ENCODE peak calls at places on chromosomes 1 and 21, in five cellular contexts. C is neural progenitor cell, Y is left ventricle myocardium inferior, R is astrocyte, V is uterus. I is an unnamed sample.
A peak's percentile ranks its signal among the peaks of the same experiment; 100 is the strongest.

GRCh38 chr21:27275294-27275927 is 308.5 kb upstream of the ADAMTS5 start:
- DNase-seq in R (peak; percentile 66), V (no peak), C (no peak), Y (no peak), I (no peak)

GRCh38 chr1:36876990-36877389 is 157.3 kb downstream of the GRIK3 start:
- DNase-seq in R (no peak), V (no peak), Y (no peak), C (no peak), I (no peak)

GRCh38 chr21:27192286-27192685 is 225.4 kb upstream of the ADAMTS5 start:
- DNase-seq in Y (no peak), V (no peak), C (no peak), R (no peak), I (no peak)

GRCh38 chr1:39852876-39853275 is 30.4 kb downstream of the TRIT1 start:
- DNase-seq in V (no peak), C (no peak), R (no peak), Y (no peak), I (no peak)

GRCh38 chr1:172699111-172699510 is 40.2 kb downstream of the FASLG start:
- DNase-seq in C (no peak), Y (no peak), V (no peak), R (peak; percentile 63), I (no peak)

GRCh38 chr1:219339466-219339865 is 165.8 kb downstream of the LYPLAL1 start:
- DNase-seq in V (no peak), R (peak; percentile 47), Y (no peak), C (no peak), I (no peak)

GRCh38 chr1:245462161-245462560 is 307.4 kb downstream of the KIF26B start:
- DNase-seq in V (no peak), R (no peak), Y (no peak), C (no peak), I (no peak)

GRCh38 chr1:228471762-228472398 is 15.3 kb upstream of the RNF187 start:
- DNase-seq in V (no peak), C (peak; percentile 67), R (no peak), Y (no peak), I (no peak)

GRCh38 chr1:48725331-48725730 is 51.4 kb downstream of the BEND5 start:
- DNase-seq in V (no peak), R (peak; percentile 28), Y (no peak), C (no peak), I (no peak)

GRCh38 chr1:163761898-163762297 is 440.1 kb downstream of the NUF2 start:
- DNase-seq in R (no peak), C (no peak), Y (no peak), V (no peak), I (no peak)

GRCh38 chr1:218384576-218384975 is 39.4 kb downstream of the TGFB2 start:
- DNase-seq in R (peak; percentile 70), Y (no peak), C (no peak), V (no peak), I (no peak)

GRCh38 chr21:31258073-31258472 is 86.0 kb downstream of the TIAM1 start:
- DNase-seq in C (no peak), R (no peak), Y (no peak), V (no peak), I (no peak)

GRCh38 chr1:15848929-15849774 is 1.6 kb downstream of the SPEN start:
- DNase-seq in R (peak; percentile 73), V (peak; percentile 83), C (peak; percentile 92), Y (peak; percentile 83), I (peak; percentile 83)

GRCh38 chr1:150233359-150234308 is 2.3 kb downstream of the ANP32E start:
- DNase-seq in C (peak; percentile 2), Y (no peak), V (peak; percentile 50), R (no peak), I (peak; percentile 39)

GRCh38 chr1:211323156-211324063 is 3.2 kb upstream of the TRAF5 start:
- DNase-seq in R (no peak), V (no peak), C (peak; percentile 77), Y (no peak), I (no peak)

GRCh38 chr1:111204211-111204883 is 3.9 kb upstream of the DENND2D start:
- DNase-seq in R (no peak), Y (peak; percentile 35), C (no peak), V (no peak), I (peak; percentile 84)

GRCh38 chr1:209618756-209619420 is 33.3 kb downstream of the LAMB3 start:
- DNase-seq in R (no peak), V (no peak), C (no peak), Y (peak; percentile 56), I (no peak)

DNA sequence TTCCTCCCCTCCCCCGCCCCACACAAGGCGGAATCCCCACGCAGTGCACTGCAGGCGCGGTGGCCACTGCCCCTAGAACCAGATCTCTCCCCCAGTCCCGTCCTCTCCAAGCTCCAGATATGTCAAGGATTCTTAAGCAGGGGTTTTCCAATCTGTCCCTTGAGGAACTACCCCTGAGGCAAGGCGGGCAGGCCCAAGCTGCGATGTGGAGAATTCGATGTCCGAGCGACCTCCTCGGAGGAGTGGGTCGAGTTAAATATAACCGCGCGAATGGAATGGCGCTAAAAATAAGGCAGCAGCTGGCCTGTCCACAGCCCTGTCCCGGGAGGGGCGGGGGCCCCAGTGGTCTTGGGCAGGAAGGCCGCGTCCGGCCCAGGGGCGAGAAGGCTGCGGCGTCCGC is 5.8 kb upstream of the FOXD3 start:
- DNase-seq in Y (no peak), R (no peak), C (no peak), V (no peak), I (no peak)
- H3K4me3 ChIP-seq in Y (peak overlapping the region; percentile 60), R (no peak overlapping the region), C (no peak overlapping the region), V (no peak overlapping the region), I (no peak overlapping the region)

GRCh38 chr1:112674986-112675727 is 698 bp downstream of the MOV10 start:
- DNase-seq in Y (peak; percentile 49), C (peak; percentile 85), R (peak; percentile 10), V (peak; percentile 62), I (no peak)

GRCh38 chr1:112673589-112674439 is 645 bp upstream of the MOV10 start:
- DNase-seq in R (peak; percentile 53), C (peak; percentile 24), V (no peak), Y (no peak), I (no peak)

GRCh38 chr1:112674440-112674985 is at the start of gene MOV10:
- DNase-seq in C (peak; percentile 86), R (peak; percentile 64), Y (peak; percentile 81), V (peak; percentile 68), I (peak; percentile 78)

GRCh38 chr1:112672009-112672408 is 2.5 kb upstream of the MOV10 start:
- DNase-seq in Y (no peak), V (no peak), C (no peak), R (no peak), I (no peak)

DNA sequence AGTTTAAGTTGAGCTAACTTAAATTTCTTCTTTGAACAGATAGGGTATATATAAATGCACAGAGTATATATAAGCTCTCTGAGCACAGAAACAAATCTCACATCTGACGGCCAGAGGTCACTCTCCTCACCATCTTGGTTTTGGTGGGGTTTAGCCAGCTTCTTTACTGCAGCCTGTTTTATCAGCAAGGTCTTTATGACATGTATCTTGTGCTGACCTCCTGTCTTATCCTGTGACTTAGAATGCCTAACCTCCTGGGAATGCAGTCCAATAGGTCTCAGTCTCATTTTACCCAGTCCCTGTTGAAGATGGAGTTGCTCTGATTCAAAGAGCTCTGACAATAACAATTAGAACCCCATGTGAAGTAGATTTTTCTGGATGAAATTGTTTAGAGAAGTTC is 1.6 kb upstream of the MOV10 start:
- DNase-seq in V (no peak), C (no peak), Y (no peak), R (no peak), I (no peak)
- TF ChIP-seq CTCF in V (no peak), C (no peak), Y (no peak), R (no peak), I (no peak)

DNA sequence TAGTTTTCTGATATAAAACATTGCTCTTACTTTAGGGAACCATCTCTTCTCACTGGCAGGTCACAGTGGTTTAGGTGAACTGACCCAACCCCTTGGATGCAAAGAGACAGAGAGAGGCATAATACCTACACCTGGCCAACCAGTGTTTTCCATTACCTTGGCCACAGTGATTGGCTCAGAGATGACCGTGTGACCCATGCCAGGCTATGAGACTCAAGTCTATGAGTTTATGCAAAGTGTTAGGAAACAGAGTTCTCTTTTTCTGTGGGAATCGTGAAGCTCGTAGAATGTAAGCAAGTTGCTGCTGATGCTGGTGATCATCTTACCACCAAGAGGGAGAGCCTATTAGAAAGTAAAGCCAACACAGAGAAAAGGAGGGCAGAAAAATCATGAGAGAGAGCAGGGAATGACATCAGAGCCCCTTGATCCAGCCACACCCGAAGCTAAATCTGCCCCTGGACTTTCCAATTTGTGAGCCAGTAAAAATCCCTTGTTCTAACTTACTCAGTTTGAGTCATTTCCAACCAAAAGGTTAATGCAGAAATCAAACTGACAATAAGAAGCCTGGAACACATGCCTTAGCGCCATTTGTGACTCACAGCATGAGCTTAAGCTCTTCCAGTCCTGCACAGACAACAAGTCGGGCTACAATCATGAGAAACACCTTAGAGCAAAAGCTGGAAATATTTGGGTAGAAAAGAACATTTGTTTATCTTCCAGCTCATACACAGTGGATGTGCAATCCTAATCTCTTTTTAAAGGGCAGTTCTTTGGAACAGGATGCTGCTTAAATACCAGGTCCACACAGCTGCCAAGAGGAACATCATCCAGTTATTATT is 81.3 kb upstream of the KAZN start:
- DNase-seq in Y (no peak), V (peak; percentile 16), C (no peak), R (peak; percentile 97), I (no peak)
- H3K27ac ChIP-seq in Y (peak overlapping the region; percentile 50), V (peak overlapping the region; percentile 8), C (no peak overlapping the region), R (peak overlapping the region; percentile 61), I (peak overlapping the region; percentile 74)

GRCh38 chr1:27520651-27521050 is 30.7 kb upstream of the WASF2 start:
- DNase-seq in R (no peak), Y (peak; percentile 60), V (no peak), C (peak; percentile 33), I (no peak)

GRCh38 chr1:27522860-27523665 is 33.1 kb upstream of the WASF2 start:
- DNase-seq in R (no peak), C (peak; percentile 52), Y (peak; percentile 59), V (peak; percentile 61), I (no peak)

GRCh38 chr1:27522148-27522859 is 32.3 kb upstream of the WASF2 start:
- DNase-seq in R (no peak), V (no peak), Y (no peak), C (no peak), I (no peak)

GRCh38 chr1:27519341-27520258 is 29.6 kb upstream of the WASF2 start:
- DNase-seq in V (no peak), Y (peak; percentile 51), C (peak; percentile 81), R (no peak), I (no peak)

DNA sequence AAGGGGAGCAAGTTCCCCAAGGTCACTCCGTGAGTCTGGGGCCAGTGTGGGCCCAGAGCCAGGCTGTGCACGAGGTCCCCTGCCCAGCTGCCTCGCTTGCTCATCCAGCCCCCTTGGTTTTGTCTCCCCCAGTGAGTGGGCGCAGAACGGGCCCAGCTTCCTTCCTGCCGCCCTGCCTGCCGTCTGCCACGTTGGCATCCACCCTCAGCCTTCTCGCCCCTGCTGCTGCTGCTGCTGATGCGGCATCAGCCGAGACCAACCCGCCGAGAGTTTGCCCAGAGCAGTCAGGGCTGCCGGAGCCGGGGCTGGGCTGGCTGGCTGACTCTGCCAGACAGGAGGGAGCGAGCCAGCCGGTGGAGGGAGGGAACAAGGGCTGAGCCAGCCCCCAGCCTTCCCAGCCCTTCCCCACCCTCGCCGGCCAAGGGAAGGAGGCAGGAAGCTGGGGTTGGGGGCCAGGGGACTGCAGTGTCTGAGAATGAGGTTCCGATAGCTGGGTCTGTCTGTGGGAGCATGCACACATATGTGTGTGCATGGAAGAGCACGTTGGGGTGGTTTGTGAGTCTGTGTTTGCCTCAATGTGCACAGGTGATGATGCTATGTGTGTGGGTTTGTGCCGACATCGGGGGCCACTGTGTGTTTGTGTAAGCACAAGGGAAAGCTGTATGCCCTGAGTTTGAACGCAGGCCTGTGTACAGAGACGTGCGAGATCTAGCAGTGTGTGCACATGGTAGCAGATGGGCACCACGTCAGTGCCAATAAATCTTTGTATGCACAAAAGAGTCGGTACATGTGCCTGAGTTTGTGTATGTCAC is 31.6 kb upstream of the WASF2 start:
- DNase-seq in R (no peak), V (no peak), C (no peak), Y (peak; percentile 63), I (no peak)
- H3K4me3 ChIP-seq in R (no peak overlapping the region), V (no peak overlapping the region), C (no peak overlapping the region), Y (peak overlapping the region; percentile 38), I (no peak overlapping the region)

GRCh38 chr1:41503507-41504125 is 19.1 kb upstream of the EDN2 start:
- DNase-seq in C (no peak), V (no peak), Y (no peak), R (no peak), I (no peak)
- TF ChIP-seq CTCF in C (peak; percentile 18), V (no peak), Y (no peak), R (peak; percentile 8), I (no peak)